ENCODE peak calls at places on chromosomes 11 and 22, in eight cellular contexts. One of them, this sample, is unnamed.

GRCh38 chr11:32173435-32173834 is 82.6 kb downstream of the RCN1 start:
- DNase-seq in GM12878: no peak
- DNase-seq in HepG2: peak
- DNase-seq in HCT116: peak
- DNase-seq in endothelial cell of umbilical vein: peak
- DNase-seq in K562: no peak
- DNase-seq in GM23338: peak
- DNase-seq in H1: peak
- DNase-seq in this sample: no peak

GRCh38 chr11:69982675-69983570 is 95.2 kb upstream of the ANO1 start:
- DNase-seq in GM12878: no peak
- DNase-seq in HepG2: no peak
- DNase-seq in HCT116: no peak
- DNase-seq in endothelial cell of umbilical vein: no peak
- DNase-seq in K562: peak
- DNase-seq in GM23338: peak
- DNase-seq in H1: no peak
- DNase-seq in this sample: no peak

GRCh38 chr11:77505956-77506355 is 32.1 kb upstream of the PAK1 start:
- DNase-seq in GM12878: no peak
- DNase-seq in HepG2: no peak
- DNase-seq in HCT116: no peak
- DNase-seq in endothelial cell of umbilical vein: no peak
- DNase-seq in K562: no peak
- DNase-seq in GM23338: no peak
- DNase-seq in H1: no peak
- DNase-seq in this sample: no peak

GRCh38 chr11:59473015-59473414 is at the start of gene OR4D10:
- DNase-seq in GM12878: no peak
- DNase-seq in HepG2: no peak
- DNase-seq in HCT116: no peak
- DNase-seq in endothelial cell of umbilical vein: no peak
- DNase-seq in K562: no peak
- DNase-seq in GM23338: no peak
- DNase-seq in H1: no peak
- DNase-seq in this sample: no peak

GRCh38 chr11:10108901-10109665 is 184.9 kb downstream of the SBF2 start:
- DNase-seq in GM12878: no peak
- DNase-seq in HepG2: no peak
- DNase-seq in HCT116: no peak
- DNase-seq in endothelial cell of umbilical vein: peak
- DNase-seq in K562: no peak
- DNase-seq in GM23338: peak
- DNase-seq in H1: no peak
- DNase-seq in this sample: peak

GRCh38 chr11:297666-298405 is 1.5 kb downstream of the IFITM5 start:
- DNase-seq in GM12878: no peak
- DNase-seq in HepG2: peak
- DNase-seq in HCT116: no peak
- DNase-seq in endothelial cell of umbilical vein: no peak
- DNase-seq in K562: peak
- DNase-seq in GM23338: no peak
- DNase-seq in H1: no peak
- DNase-seq in this sample: no peak

GRCh38 chr11:32584921-32585320 is 1.3 kb downstream of the EIF3M start:
- DNase-seq in GM12878: no peak
- DNase-seq in HepG2: no peak
- DNase-seq in HCT116: no peak
- DNase-seq in endothelial cell of umbilical vein: peak
- DNase-seq in K562: no peak
- DNase-seq in GM23338: peak
- DNase-seq in H1: no peak
- DNase-seq in this sample: no peak

GRCh38 chr11:57901756-57902155 is 121.9 kb upstream of the OR9Q1 start:
- DNase-seq in GM12878: no peak
- DNase-seq in HepG2: no peak
- DNase-seq in HCT116: no peak
- DNase-seq in endothelial cell of umbilical vein: no peak
- DNase-seq in K562: peak
- DNase-seq in GM23338: no peak
- DNase-seq in H1: no peak
- DNase-seq in this sample: no peak

GRCh38 chr11:37858398-37858797 is 1260.4 kb upstream of the RAG2 start:
- DNase-seq in GM12878: no peak
- DNase-seq in HepG2: no peak
- DNase-seq in HCT116: no peak
- DNase-seq in endothelial cell of umbilical vein: peak
- DNase-seq in K562: no peak
- DNase-seq in GM23338: no peak
- DNase-seq in H1: no peak
- DNase-seq in this sample: no peak

GRCh38 chr11:95372097-95372656 is 141.2 kb upstream of the SESN3 start:
- DNase-seq in GM12878: no peak
- DNase-seq in HepG2: no peak
- DNase-seq in HCT116: no peak
- DNase-seq in endothelial cell of umbilical vein: no peak
- DNase-seq in K562: no peak
- DNase-seq in GM23338: no peak
- DNase-seq in H1: no peak
- DNase-seq in this sample: no peak

GRCh38 chr11:72378704-72379383 is 55.5 kb downstream of the CLPB start:
- DNase-seq in GM12878: no peak
- DNase-seq in HepG2: no peak
- DNase-seq in HCT116: no peak
- DNase-seq in endothelial cell of umbilical vein: no peak
- DNase-seq in K562: no peak
- DNase-seq in GM23338: no peak
- DNase-seq in H1: no peak
- DNase-seq in this sample: no peak

GRCh38 chr11:1873048-1873812 is 18.5 kb downstream of the PRR33 start:
- DNase-seq in GM12878: no peak
- DNase-seq in HepG2: no peak
- DNase-seq in HCT116: no peak
- DNase-seq in endothelial cell of umbilical vein: no peak
- DNase-seq in K562: no peak
- DNase-seq in GM23338: no peak
- DNase-seq in H1: no peak
- DNase-seq in this sample: no peak

GRCh38 chr11:124109377-124109776 is 5.9 kb upstream of the VWA5A start:
- DNase-seq in GM12878: no peak
- DNase-seq in HepG2: no peak
- DNase-seq in HCT116: no peak
- DNase-seq in endothelial cell of umbilical vein: no peak
- DNase-seq in K562: no peak
- DNase-seq in GM23338: no peak
- DNase-seq in H1: no peak
- DNase-seq in this sample: no peak
- H3K27ac ChIP-seq in GM12878: no peak
- H3K27ac ChIP-seq in HepG2: no peak
- H3K27ac ChIP-seq in HCT116: no peak
- H3K27ac ChIP-seq in endothelial cell of umbilical vein: no peak
- H3K27ac ChIP-seq in K562: no peak
- H3K27ac ChIP-seq in GM23338: no peak
- H3K27ac ChIP-seq in H1: no peak
- H3K27ac ChIP-seq in this sample: no peak

DNA sequence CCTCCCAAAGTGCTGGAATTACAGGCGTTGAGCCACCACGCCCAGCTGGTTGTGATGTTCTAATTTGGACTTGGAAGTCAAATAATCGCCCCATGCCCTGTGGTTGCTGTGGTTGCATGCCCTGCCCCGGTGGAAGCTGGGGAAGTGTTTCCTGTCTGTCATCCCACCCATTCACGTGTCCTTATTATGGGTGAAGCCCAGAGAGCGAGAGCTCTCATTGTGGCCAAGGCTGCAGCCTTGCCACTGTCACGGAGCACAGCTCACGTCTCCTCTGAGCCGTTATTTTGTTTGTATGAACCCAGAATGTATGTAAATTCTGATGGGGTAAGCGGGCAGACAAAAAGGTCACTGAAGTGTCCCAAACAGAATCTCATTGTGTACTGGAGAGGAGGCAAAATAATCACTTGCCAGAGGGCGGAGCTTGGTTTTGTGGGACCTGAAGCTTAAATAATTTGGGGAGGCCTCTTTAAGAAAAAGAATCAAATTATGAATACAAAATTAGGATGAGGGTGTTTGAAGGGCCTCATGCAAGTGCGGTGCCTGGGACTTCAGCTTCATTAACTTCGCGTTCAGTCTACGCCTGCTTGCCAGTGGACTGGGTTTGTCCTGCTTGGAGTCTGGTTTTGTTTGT is 25.8 kb upstream of the TREH start:
- DNase-seq in GM12878: no peak
- DNase-seq in HepG2: no peak
- DNase-seq in HCT116: no peak
- DNase-seq in endothelial cell of umbilical vein: no peak
- DNase-seq in K562: no peak
- DNase-seq in GM23338: no peak
- DNase-seq in H1: no peak
- DNase-seq in this sample: no peak
- TF ChIP-seq POLR2AphosphoS5 in GM12878: no peak
- TF ChIP-seq POLR2AphosphoS5 in HepG2: no peak
- TF ChIP-seq POLR2AphosphoS5 in HCT116: no peak
- TF ChIP-seq POLR2AphosphoS5 in endothelial cell of umbilical vein: no peak
- TF ChIP-seq POLR2AphosphoS5 in K562: no peak
- TF ChIP-seq POLR2AphosphoS5 in GM23338: no peak
- TF ChIP-seq POLR2AphosphoS5 in H1: no peak
- TF ChIP-seq POLR2AphosphoS5 in this sample: no peak

GRCh38 chr22:38872831-38873248 is 824 bp upstream of the CBX6 start:
- DNase-seq in GM12878: no peak
- DNase-seq in HepG2: no peak
- DNase-seq in HCT116: no peak
- DNase-seq in endothelial cell of umbilical vein: peak
- DNase-seq in K562: peak
- DNase-seq in GM23338: peak
- DNase-seq in H1: no peak
- DNase-seq in this sample: no peak
- TF ChIP-seq EZH2 in GM12878: no peak
- TF ChIP-seq EZH2 in HepG2: no peak
- TF ChIP-seq EZH2 in HCT116: no peak
- TF ChIP-seq EZH2 in endothelial cell of umbilical vein: no peak
- TF ChIP-seq EZH2 in K562: no peak
- TF ChIP-seq EZH2 in GM23338: no peak
- TF ChIP-seq EZH2 in H1: no peak
- TF ChIP-seq EZH2 in this sample: no peak

GRCh38 chr11:125902315-125902926 is 585 bp downstream of the PUS3 start:
- DNase-seq in GM12878: no peak
- DNase-seq in HepG2: no peak
- DNase-seq in HCT116: no peak
- DNase-seq in endothelial cell of umbilical vein: no peak
- DNase-seq in K562: peak
- DNase-seq in GM23338: no peak
- DNase-seq in H1: no peak
- DNase-seq in this sample: no peak
- H3K27ac ChIP-seq in GM12878: peak
- H3K27ac ChIP-seq in HepG2: peak
- H3K27ac ChIP-seq in HCT116: peak
- H3K27ac ChIP-seq in endothelial cell of umbilical vein: peak
- H3K27ac ChIP-seq in K562: peak
- H3K27ac ChIP-seq in GM23338: peak
- H3K27ac ChIP-seq in H1: no peak
- H3K27ac ChIP-seq in this sample: peak

DNA sequence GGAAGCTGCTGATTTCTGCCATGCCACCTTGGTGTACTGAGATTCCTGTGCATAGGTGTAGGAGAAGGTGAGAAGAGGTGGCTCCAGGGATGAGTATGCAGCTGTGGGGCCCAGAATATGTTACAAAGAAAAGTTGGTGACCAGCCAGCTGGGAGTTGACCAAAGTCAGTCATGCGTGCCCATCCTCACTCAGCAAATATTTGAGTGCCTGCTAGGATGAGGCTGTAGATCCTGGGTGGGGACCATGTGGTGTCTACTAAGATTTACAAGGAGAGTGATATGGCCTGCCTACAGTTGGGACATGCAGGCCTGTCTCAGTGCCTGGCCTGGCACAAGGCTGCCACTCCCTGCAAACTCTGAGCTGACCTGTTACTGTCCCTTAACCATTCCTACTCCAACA is 19.4 kb downstream of the RNF185 start:
- DNase-seq in GM12878: no peak
- DNase-seq in HepG2: peak
- DNase-seq in HCT116: no peak
- DNase-seq in endothelial cell of umbilical vein: no peak
- DNase-seq in K562: no peak
- DNase-seq in GM23338: no peak
- DNase-seq in H1: no peak
- DNase-seq in this sample: no peak
- TF ChIP-seq POLR2AphosphoS5 in GM12878: no peak
- TF ChIP-seq POLR2AphosphoS5 in HepG2: no peak
- TF ChIP-seq POLR2AphosphoS5 in HCT116: no peak
- TF ChIP-seq POLR2AphosphoS5 in endothelial cell of umbilical vein: no peak
- TF ChIP-seq POLR2AphosphoS5 in K562: no peak
- TF ChIP-seq POLR2AphosphoS5 in GM23338: no peak
- TF ChIP-seq POLR2AphosphoS5 in H1: no peak
- TF ChIP-seq POLR2AphosphoS5 in this sample: no peak

GRCh38 chr22:48489551-48490512 is 1337.8 kb downstream of the BRD1 start:
- DNase-seq in GM12878: no peak
- DNase-seq in HepG2: no peak
- DNase-seq in HCT116: no peak
- DNase-seq in endothelial cell of umbilical vein: no peak
- DNase-seq in K562: no peak
- DNase-seq in GM23338: no peak
- DNase-seq in H1: no peak
- DNase-seq in this sample: no peak
- TF ChIP-seq EZH2 in GM12878: no peak
- TF ChIP-seq EZH2 in HepG2: no peak
- TF ChIP-seq EZH2 in HCT116: no peak
- TF ChIP-seq EZH2 in endothelial cell of umbilical vein: peak
- TF ChIP-seq EZH2 in K562: no peak
- TF ChIP-seq EZH2 in GM23338: no peak
- TF ChIP-seq EZH2 in H1: peak
- TF ChIP-seq EZH2 in this sample: no peak

GRCh38 chr22:50303515-50303847 is 4.0 kb downstream of the PLXNB2 start:
- DNase-seq in GM12878: no peak
- DNase-seq in HepG2: no peak
- DNase-seq in HCT116: no peak
- DNase-seq in endothelial cell of umbilical vein: no peak
- DNase-seq in K562: no peak
- DNase-seq in GM23338: no peak
- DNase-seq in H1: no peak
- DNase-seq in this sample: no peak
- H3K27ac ChIP-seq in GM12878: peak
- H3K27ac ChIP-seq in HepG2: peak
- H3K27ac ChIP-seq in HCT116: peak
- H3K27ac ChIP-seq in endothelial cell of umbilical vein: no peak
- H3K27ac ChIP-seq in K562: no peak
- H3K27ac ChIP-seq in GM23338: no peak
- H3K27ac ChIP-seq in H1: no peak
- H3K27ac ChIP-seq in this sample: peak

This sample was measured in SK-N-MC.